ENCODE peak calls at places on chromosome 7, in ten cellular contexts. O, R, C, Q, Z, P, B, G, M and X are unnamed samples.

GRCh38 chr7:121420976-121421375 is 24.9 kb upstream of the FAM3C start:
- DNase-seq in G (no peak), R (no peak), Z (no peak), Q (no peak), P (no peak), B (no peak), M (no peak), C (no peak), O (no peak), X (no peak)

GRCh38 chr7:20299647-20300312 is 30.9 kb upstream of the ITGB8 start:
- DNase-seq in R (no peak), M (no peak), O (no peak), B (no peak), Q (peak), Z (peak), P (no peak), C (no peak), G (no peak), X (no peak)

GRCh38 chr7:92634924-92635519 is 44.8 kb upstream of the FAM133B start:
- DNase-seq in C (no peak), Q (peak), R (peak), B (peak), M (no peak), P (peak), Z (peak), O (no peak), G (no peak), X (no peak)

GRCh38 chr7:100584046-100584676 is 1.8 kb downstream of the LRCH4 start:
- DNase-seq in G (no peak), Q (peak), Z (peak), P (no peak), O (no peak), R (no peak), M (no peak), B (no peak), C (no peak), X (no peak)

GRCh38 chr7:157439761-157440160 is 103.0 kb downstream of the DNAJB6 start:
- DNase-seq in Z (no peak), M (no peak), O (no peak), P (no peak), C (no peak), B (no peak), G (no peak), R (no peak), Q (no peak), X (no peak)

GRCh38 chr7:155378959-155379871 is 78.7 kb upstream of the EN2 start:
- DNase-seq in Q (no peak), Z (no peak), C (no peak), P (no peak), O (no peak), G (peak), B (no peak), R (no peak), M (no peak), X (no peak)

GRCh38 chr7:112550468-112551060 is 69.8 kb downstream of the LSMEM1 start:
- DNase-seq in C (peak), Q (peak), Z (peak), R (peak), B (peak), P (peak), M (no peak), G (peak), O (no peak), X (peak)

GRCh38 chr7:92916751-92917369 is 80.5 kb upstream of the CDK6 start:
- DNase-seq in P (peak), Q (no peak), Z (peak), C (no peak), M (no peak), O (no peak), G (peak), B (peak), R (no peak), X (no peak)

GRCh38 chr7:7882888-7883287 is 85.7 kb upstream of the GLCCI1 start:
- DNase-seq in B (no peak), G (no peak), Q (no peak), P (no peak), O (no peak), Z (no peak), M (no peak), C (no peak), R (no peak), X (no peak)

GRCh38 chr7:145123502-145123901 is 287.6 kb upstream of the TPK1 start:
- DNase-seq in Z (no peak), P (no peak), G (no peak), M (no peak), B (no peak), R (no peak), Q (no peak), C (no peak), O (no peak), X (no peak)

GRCh38 chr7:33750177-33750576 is 155.2 kb upstream of the BMPER start:
- DNase-seq in Z (peak), R (no peak), P (no peak), O (no peak), B (no peak), M (no peak), C (no peak), Q (peak), G (no peak), X (no peak)

GRCh38 chr7:158150234-158150633 is 437.4 kb downstream of the PTPRN2 start:
- DNase-seq in M (no peak), P (no peak), Z (no peak), G (no peak), Q (no peak), B (no peak), C (no peak), O (no peak), R (no peak), X (no peak)

GRCh38 chr7:148589640-148590039 is 926 bp upstream of the C7orf33 start:
- DNase-seq in O (no peak), Z (no peak), B (no peak), C (no peak), R (no peak), G (peak), M (no peak), P (no peak), Q (no peak), X (no peak)

GRCh38 chr7:24911213-24911603 is 68.8 kb downstream of the OSBPL3 start:
- DNase-seq in G (no peak), M (no peak), O (no peak), Z (no peak), B (no peak), R (no peak), Q (peak), P (no peak), C (no peak), X (no peak)

GRCh38 chr7:28565990-28566389 is 153.7 kb downstream of the CREB5 start:
- DNase-seq in Z (no peak), P (no peak), C (no peak), Q (no peak), R (no peak), G (no peak), B (no peak), O (no peak), M (no peak), X (no peak)

GRCh38 chr7:6273917-6274630 is 1.6 kb upstream of the CYTH3 start:
- DNase-seq in O (no peak), M (no peak), G (no peak), R (no peak), P (no peak), Q (no peak), B (no peak), Z (no peak), C (no peak), X (no peak)

GRCh38 chr7:118158766-118159165 is 25.2 kb upstream of the LSM8 start:
- DNase-seq in Z (peak), M (no peak), B (peak), Q (no peak), C (no peak), P (peak), G (peak), O (no peak), R (no peak), X (no peak)

GRCh38 chr7:157020514-157021070 is 10.1 kb upstream of the MNX1 start:
- DNase-seq in O (no peak), P (no peak), C (peak), Q (no peak), Z (no peak), G (peak), M (no peak), B (no peak), R (no peak), X (no peak)

GRCh38 chr7:157500171-157500960 is 163.6 kb downstream of the DNAJB6 start:
- DNase-seq in M (peak), G (peak), R (no peak), C (no peak), Q (no peak), Z (no peak), B (no peak), O (no peak), P (no peak), X (no peak)

DNA sequence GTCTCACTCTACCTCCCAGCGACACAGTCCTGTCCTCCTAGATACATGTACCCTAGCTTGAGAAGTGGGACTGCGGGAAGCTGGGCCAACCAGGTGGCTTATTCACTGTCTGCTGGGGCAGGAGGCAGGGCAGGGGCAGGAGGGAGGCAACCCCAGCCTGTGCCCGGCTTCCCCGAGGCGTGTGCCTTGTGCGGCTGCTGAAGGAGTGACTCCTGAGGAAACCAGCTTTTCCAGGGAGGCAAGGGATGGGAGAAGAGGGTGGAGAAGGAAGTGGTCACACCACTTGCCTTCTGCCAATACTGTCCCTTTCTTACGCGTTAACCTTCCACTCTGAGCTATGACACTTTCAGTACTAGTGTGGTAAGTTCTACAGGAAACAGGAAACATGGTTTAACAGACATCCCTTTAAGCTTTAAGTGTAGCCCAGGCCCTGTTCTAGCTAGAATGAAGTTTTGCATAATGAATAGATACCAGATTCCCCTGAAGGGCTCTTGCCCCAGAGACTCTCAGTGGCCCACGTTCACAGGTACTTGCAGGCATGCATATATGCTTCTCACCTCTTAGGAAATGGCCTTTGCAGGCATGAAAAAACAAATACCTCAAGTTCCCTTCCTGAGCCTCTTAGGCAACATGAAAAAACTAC is 40.6 kb downstream of the SYPL1 start:
- DNase-seq in M (no peak), Z (no peak), O (no peak), R (no peak), P (no peak), B (no peak), G (no peak), Q (peak), C (peak), X (peak)
- TF ChIP-seq CTCF in M (no peak), Z (no peak), O (no peak), R (no peak), P (no peak), B (no peak), G (no peak), Q (no peak), C (no peak), X (no peak)

DNA sequence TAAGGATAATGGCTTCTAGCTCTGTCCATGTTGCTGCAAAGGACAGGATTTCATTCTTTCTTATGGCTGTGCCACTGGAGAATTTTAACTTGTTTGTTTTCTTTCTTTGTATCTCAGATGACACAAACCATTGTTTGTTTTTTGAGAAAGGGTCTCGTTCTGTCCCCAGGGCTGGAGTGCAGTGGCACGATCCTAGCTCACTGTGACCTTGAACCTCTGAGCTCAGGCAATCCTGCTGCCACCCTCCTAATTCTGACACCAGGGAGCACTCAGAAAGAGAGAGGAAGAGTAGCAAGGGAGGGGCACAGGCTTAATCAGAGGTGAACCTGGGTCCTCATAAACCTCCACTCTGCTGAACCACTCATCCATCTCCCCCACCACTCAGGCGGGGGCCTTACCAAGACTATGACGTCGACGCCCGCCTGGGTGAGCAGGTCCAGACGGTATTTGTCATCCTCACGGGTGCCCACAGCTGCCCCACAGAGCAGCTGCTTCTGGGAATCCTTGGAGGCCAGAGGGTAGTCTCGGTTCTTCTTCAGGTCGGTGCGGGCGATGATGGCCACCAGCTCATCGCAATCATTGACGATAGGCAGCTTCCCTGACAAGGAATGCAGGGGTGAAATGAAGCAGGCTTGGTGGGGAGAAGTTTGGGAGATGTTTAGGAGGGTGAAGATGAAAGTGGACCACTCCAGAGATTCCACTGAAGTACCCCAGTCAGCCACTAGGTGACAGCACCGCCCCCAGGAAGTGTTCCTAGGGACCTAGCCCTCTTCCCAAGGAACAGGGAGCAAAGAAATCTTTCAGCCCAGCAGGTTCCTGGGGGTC is 11.6 kb downstream of the IMPDH1 start:
- DNase-seq in Q (no peak), G (peak), Z (peak), R (no peak), C (peak), P (peak), B (no peak), M (no peak), O (peak), X (peak)
- TF ChIP-seq CTCF in Q (peak), G (peak), Z (peak), R (peak), C (peak), P (peak), B (peak), M (peak), O (peak), X (peak)

DNA sequence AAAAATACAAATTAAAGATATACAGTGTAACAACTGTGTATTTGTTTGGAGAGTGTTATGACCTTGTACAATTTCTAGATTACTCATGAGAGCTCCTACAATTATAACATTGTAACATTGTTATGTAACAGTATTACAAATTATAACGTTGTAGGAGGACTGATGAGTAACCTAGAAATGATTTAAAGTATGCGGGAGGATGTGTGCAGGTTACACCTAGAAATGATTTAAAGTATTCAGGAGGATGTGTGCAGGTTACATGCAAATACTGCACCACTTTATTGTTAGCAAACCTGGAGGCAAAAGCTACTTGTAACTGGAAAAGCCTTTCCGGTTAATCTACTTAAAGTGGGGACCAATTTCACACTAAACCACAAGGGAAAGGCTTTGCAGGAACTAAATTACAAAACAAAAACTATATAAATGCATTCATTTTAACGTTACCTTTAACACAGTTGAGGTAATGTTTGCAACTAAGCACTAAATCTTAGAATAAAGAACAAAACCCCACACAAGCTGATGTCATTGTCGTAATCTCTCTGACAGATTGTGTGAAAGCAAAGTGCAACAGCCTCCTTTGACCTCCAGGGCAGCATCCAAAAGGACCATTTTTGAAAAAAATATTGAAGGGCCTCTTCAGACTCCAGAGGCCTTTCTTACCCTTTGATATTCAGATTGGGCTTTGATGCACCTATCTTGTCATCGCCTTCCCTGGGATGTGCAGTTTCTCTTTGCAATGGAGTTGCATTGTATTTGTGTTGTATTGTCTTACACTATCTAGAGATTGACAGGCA is 522.1 kb upstream of the FOXK1 start:
- DNase-seq in G (no peak), P (no peak), Z (no peak), C (no peak), Q (no peak), M (no peak), R (no peak), B (no peak), O (no peak), X (no peak)
- TF ChIP-seq CTCF in G (no peak), P (no peak), Z (no peak), C (no peak), Q (no peak), M (no peak), R (no peak), B (no peak), O (peak), X (no peak)

GRCh38 chr7:77935652-77936348 is 137.2 kb downstream of the PHTF2 start:
- DNase-seq in Z (peak), O (no peak), P (no peak), R (no peak), M (no peak), B (no peak), C (no peak), G (no peak), Q (no peak), X (no peak)
- TF ChIP-seq CTCF in Z (peak), O (peak), P (peak), R (no peak), M (peak), B (peak), C (no peak), G (no peak), Q (peak), X (peak)

DNA sequence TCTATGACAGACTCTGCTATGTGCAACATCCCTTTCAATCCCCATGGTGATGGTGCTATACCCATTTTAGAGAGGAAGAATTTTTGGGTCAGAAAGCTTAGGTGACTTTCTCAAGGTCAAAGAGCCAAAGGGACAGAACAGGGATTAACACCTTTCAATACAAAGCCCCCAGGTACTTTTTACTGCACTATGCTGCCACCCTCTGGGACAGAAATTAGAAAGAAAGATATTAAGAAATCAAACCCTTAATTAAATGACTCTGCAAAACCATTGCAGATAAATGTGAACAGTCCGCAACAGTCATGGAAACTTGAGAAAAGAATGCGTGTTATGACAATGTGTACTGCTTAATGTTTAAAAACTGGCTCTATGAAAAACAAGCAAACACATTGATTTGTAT is 673.7 kb downstream of the MAGI2 start:
- DNase-seq in Q (no peak), P (no peak), R (no peak), B (no peak), C (no peak), Z (no peak), G (peak), O (no peak), M (no peak), X (no peak)
- TF ChIP-seq CTCF in Q (no peak), P (no peak), R (no peak), B (no peak), C (no peak), Z (no peak), G (peak), O (no peak), M (no peak), X (no peak)

GRCh38 chr7:73742753-73743641 is 4.4 kb upstream of the ABHD11 start:
- DNase-seq in P (peak), O (peak), M (no peak), C (no peak), B (peak), Z (no peak), R (no peak), G (peak), Q (peak), X (no peak)
- TF ChIP-seq CTCF in P (no peak), O (no peak), M (no peak), C (no peak), B (no peak), Z (no peak), R (no peak), G (peak), Q (no peak), X (no peak)

DNA sequence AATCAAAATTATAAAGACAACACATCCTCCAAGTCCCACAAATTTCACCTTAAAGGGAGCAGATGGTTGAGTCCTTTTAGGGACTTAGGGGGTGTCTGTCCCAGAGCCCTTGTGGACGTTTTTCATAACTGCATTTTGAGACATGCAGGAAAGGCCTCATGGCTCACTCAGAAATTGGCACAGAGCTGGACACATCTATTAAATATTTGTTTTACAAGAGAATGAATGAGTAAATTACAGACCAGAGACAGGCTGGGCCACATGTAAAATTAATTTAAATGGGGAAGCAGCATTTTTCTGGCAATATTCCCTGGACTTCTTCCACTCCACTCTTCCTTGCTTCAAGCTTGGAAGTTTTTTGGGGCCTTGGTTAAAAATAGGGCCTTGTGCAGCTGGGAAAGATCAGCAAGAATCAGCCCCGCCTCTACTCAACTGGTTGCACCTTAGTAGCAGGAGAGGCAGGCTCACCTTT is 20.0 kb downstream of the LAMB1 start:
- DNase-seq in P (peak), Z (peak), G (no peak), R (no peak), O (no peak), B (no peak), M (no peak), C (no peak), Q (no peak), X (no peak)
- TF ChIP-seq CTCF in P (no peak), Z (no peak), G (no peak), R (peak), O (peak), B (no peak), M (peak), C (no peak), Q (no peak), X (no peak)